ENCODE peak calls at places on chromosomes 16 and 17, in seven cellular contexts. F, Q, W, H, G, N and S are unnamed samples.

GRCh38 chr16:3259097-3259496 is 2.7 kb upstream of the MEFV start:
- DNase-seq in F (peak), Q (no peak), W (no peak), H (peak), G (no peak), N (no peak), S (no peak)

GRCh38 chr16:68993885-68994284 is 111.6 kb upstream of the HAS3 start:
- DNase-seq in F (peak), Q (peak), W (no peak), H (peak), G (no peak), N (peak), S (no peak)

GRCh38 chr17:65085397-65085796 is 28.9 kb upstream of the GNA13 start:
- DNase-seq in F (no peak), Q (no peak), W (no peak), H (peak), G (no peak), N (no peak), S (no peak)

GRCh38 chr17:77382356-77382911 is 241.7 kb downstream of the SEC14L1 start:
- DNase-seq in F (no peak), Q (no peak), W (no peak), H (no peak), G (no peak), N (no peak), S (no peak)

GRCh38 chr17:17314501-17315071 is 11.4 kb downstream of the NT5M start:
- DNase-seq in F (no peak), Q (no peak), W (no peak), H (no peak), G (no peak), N (no peak), S (no peak)

GRCh38 chr17:73782641-73783381 is 138.6 kb upstream of the SDK2 start:
- DNase-seq in F (no peak), Q (no peak), W (no peak), H (no peak), G (no peak), N (no peak), S (no peak)

GRCh38 chr17:33451221-33451620 is 158.1 kb upstream of the ASIC2 start:
- DNase-seq in F (no peak), Q (no peak), W (no peak), H (no peak), G (no peak), N (no peak), S (no peak)

GRCh38 chr17:413016-413350 is 60.4 kb upstream of the RPH3AL start:
- DNase-seq in F (no peak), Q (no peak), W (no peak), H (no peak), G (no peak), N (no peak), S (no peak)

GRCh38 chr17:18070861-18071340 is 16.8 kb upstream of the DRG2 start:
- DNase-seq in F (peak), Q (peak), W (peak), H (peak), G (no peak), N (no peak), S (no peak)

GRCh38 chr17:5899496-5900195 is 170.5 kb upstream of the WSCD1 start:
- DNase-seq in F (no peak), Q (no peak), W (no peak), H (no peak), G (peak), N (no peak), S (no peak)

GRCh38 chr17:72890711-72891110 is 201.8 kb downstream of the SLC39A11 start:
- DNase-seq in F (peak), Q (peak), W (no peak), H (peak), G (no peak), N (no peak), S (no peak)

GRCh38 chr17:68441064-68441770 is 16.1 kb downstream of the WIPI1 start:
- DNase-seq in F (no peak), Q (no peak), W (no peak), H (no peak), G (peak), N (no peak), S (no peak)

DNA sequence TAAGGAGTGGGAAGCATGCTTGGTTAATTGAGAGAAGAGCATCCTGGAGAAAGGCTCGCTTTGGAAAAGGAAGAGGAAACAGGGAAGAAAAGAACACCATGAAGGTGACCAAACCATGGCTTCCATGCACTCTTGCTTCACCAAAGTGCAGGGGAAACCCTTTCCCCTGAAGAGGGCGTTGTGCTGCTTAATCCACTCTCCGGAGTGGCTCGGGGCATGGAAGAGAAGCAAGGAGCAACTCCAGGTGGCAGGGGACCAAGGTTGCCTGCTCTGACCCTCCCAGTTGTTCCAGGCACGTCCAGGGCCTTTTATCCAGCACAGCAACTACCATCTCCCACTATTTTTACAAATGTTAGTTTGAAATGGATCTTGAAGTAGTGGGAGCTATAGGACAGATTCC is 108.1 kb downstream of the STX8 start:
- DNase-seq in F (no peak), Q (no peak), W (no peak), H (no peak), G (no peak), N (no peak), S (no peak)
- TF ChIP-seq CTCF in F (no peak), Q (no peak), W (no peak), H (peak), G (no peak), N (no peak), S (no peak)

GRCh38 chr17:35242805-35243458 is at the start of gene SLFN5:
- DNase-seq in F (peak), Q (peak), W (peak), H (peak), G (peak), N (peak), S (peak)

GRCh38 chr17:35243459-35244204 is 760 bp downstream of the SLFN5 start:
- DNase-seq in F (peak), Q (peak), W (peak), H (peak), G (no peak), N (peak), S (peak)

GRCh38 chr17:35240861-35241260 is 2.0 kb upstream of the SLFN5 start:
- DNase-seq in F (no peak), Q (no peak), W (no peak), H (no peak), G (no peak), N (no peak), S (no peak)

GRCh38 chr17:35241520-35241919 is 1.4 kb upstream of the SLFN5 start:
- DNase-seq in F (no peak), Q (no peak), W (no peak), H (no peak), G (no peak), N (no peak), S (peak)

DNA sequence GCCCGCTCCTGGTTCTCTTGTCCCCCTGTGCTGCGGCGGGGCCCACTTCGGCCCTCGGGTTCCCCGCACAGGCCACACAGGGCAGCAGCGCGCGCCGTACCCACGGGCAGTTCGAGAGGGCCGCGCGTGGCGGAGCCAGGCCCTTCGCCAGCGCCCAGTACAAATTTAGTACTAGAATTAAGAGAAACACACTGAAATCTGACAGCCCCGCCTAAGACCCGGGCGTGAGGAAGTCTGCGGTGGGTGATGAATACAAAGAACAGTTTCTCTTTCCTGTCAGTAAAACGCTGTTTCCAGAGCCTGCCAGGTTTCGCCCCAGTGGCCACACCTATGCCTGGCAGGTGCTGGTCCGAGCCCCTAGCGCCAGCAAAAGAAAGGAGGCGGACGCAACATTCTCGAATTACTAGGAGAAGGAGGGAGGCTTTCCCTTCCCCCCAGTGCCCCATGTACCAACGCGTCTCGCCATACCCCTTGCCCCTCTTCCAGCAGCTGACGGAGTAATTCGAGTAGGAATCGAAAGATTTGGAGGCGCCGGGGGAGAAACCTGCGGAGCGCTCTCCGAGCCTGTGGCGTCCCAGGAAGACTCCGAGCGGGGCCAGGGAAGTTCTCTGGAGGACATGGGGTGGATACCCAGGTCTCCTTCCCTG is 591 bp upstream of the SLFN5 start:
- DNase-seq in F (peak), Q (peak), W (peak), H (peak), G (peak), N (no peak), S (peak)
- TF ChIP-seq CTCF in F (no peak), Q (peak), W (peak), H (no peak), G (no peak), N (peak), S (peak)

GRCh38 chr17:43917348-43918025 is 10.2 kb upstream of the MPP2 start:
- DNase-seq in F (peak), Q (peak), W (peak), H (peak), G (no peak), N (no peak), S (no peak)
- TF ChIP-seq CTCF in F (peak), Q (peak), W (no peak), H (peak), G (peak), N (peak), S (peak)

DNA sequence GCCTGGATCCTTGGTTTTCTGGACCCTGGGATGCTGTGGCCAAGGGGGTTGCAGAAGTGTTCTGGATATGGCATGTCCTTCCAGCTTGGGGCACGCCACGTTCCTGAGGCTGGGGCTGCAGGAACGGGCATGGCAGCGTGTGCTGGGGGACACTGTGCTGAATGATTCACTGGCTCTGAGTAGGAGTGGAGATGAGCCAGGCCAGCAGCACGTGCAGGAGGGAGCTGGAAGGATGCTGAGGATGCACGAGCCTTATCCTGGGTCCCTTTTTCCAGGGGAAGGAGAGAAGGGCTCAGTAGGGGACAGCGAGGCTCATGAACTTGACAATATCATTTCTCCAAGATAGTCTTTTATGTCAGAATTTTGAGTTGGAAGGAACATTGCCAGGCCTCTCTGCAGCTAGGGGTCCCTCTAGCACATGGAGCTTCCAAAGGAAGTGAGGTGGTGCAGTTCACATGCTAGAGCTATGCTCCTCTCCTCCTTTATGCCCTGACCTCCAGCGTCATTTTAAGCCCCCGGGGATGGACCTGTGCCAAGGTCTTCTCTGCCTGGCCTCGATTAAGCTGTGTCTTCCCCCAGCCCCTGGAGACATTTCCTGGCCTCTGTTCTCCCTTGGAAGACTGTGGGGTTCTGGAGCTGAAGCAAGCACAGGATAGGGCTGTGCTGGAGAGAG is 125.9 kb downstream of the OR1D5 start:
- DNase-seq in F (no peak), Q (no peak), W (no peak), H (peak), G (no peak), N (no peak), S (no peak)
- TF ChIP-seq CTCF in F (no peak), Q (no peak), W (no peak), H (peak), G (no peak), N (no peak), S (no peak)

GRCh38 chr17:81394377-81394747 is 895 bp upstream of the BAHCC1 start:
- DNase-seq in F (no peak), Q (no peak), W (no peak), H (no peak), G (no peak), N (no peak), S (no peak)
- TF ChIP-seq CTCF in F (no peak), Q (no peak), W (no peak), H (no peak), G (no peak), N (no peak), S (no peak)

DNA sequence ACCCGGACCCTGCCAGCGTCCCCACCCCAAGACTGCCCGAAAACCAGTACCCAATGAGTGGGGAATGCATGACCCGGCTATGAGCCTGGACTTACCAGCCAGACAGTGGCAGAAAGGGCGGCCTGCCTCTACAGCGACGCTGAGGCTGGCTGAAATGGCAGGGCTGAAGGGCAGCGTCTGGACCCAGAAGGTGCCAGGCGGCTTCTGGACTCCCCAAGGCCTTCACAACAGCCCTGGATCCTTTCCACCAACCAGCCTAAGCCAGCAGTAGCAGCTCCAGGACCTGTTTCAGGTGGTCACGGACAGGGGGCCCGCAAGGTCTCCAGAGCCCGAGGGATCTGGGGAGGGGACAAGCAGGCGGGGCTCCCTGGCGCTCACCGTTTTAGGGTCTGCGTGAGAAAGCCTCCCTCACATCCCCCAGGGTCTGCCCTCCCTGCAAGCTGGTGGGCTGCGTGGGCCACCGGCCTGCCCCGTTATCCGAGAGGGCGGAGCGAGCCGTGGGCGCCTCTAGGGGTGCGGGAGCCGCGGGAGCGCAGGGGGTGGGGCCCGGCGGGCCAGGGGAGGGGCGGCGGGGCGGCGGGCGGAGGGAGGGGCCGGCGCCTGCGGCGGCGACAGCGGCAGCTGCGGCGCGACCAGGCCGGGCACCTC is at the start of gene RIPOR1:
- DNase-seq in F (peak), Q (no peak), W (peak), H (no peak), G (no peak), N (no peak), S (peak)
- TF ChIP-seq CTCF in F (peak), Q (no peak), W (no peak), H (no peak), G (no peak), N (peak), S (no peak)

GRCh38 chr16:30409125-30410060 is 2.0 kb downstream of the ZNF771 start:
- DNase-seq in F (peak), Q (peak), W (peak), H (peak), G (peak), N (peak), S (peak)

GRCh38 chr16:30401768-30402425 is 5.5 kb upstream of the ZNF771 start:
- DNase-seq in F (no peak), Q (no peak), W (no peak), H (no peak), G (no peak), N (no peak), S (no peak)

GRCh38 chr16:30407794-30408534 is 558 bp downstream of the ZNF771 start:
- DNase-seq in F (no peak), Q (no peak), W (no peak), H (no peak), G (no peak), N (no peak), S (no peak)

GRCh38 chr16:30406911-30407793 is at the start of gene ZNF771:
- DNase-seq in F (peak), Q (peak), W (peak), H (peak), G (peak), N (peak), S (peak)
- TF ChIP-seq CTCF in F (no peak), Q (no peak), W (no peak), H (no peak), G (no peak), N (no peak), S (no peak)

GRCh38 chr16:27193300-27193990 is 9.9 kb upstream of the KDM8 start:
- DNase-seq in F (no peak), Q (no peak), W (no peak), H (no peak), G (no peak), N (no peak), S (no peak)
- TF ChIP-seq CTCF in F (peak), Q (no peak), W (no peak), H (peak), G (no peak), N (no peak), S (no peak)

DNA sequence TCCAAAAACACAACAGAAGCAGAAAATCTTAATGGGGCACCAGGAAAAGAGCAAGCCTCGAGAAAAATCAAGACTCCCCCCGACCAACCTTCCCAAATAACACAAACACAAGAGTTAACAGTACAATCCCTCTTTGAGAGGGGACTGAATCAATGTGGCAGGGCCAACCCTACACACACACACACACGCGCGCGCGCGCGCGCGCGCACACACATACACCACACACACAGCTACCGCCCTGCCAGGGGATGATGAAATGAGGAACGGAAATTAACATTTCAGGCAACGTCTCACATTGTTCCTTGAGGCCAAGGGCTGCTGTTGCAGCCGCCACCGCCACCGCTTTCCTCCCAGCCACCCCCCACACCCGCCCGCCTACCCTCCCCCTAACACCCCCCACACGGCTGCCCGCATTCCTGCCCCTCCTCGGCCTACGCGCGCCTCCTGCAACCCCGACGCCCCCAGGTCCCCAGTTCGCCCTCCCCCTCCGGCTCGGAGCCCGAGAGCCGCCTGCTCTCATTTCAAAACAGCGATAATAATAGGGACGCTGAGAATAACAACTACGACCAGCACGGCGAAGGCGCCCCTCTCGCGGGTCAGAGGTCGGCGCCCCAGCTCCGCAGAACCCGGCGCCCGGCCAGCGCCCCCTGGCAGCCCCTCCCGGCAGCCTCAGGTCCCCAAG is 1.2 kb downstream of the ANKRD11 start:
- DNase-seq in F (peak), Q (peak), W (peak), H (peak), G (peak), N (peak), S (peak)
- TF ChIP-seq CTCF in F (peak), Q (no peak), W (peak), H (peak), G (peak), N (peak), S (peak)